ENCODE peak calls at places on chromosomes 7 and 10, in ten cellular contexts. One of them, this sample, is unnamed.

GRCh38 chr10:10902951-10903350 is 114.7 kb upstream of the CELF2 start:
- DNase-seq in type B pancreatic cell: no peak
- DNase-seq in AG04450: no peak
- DNase-seq in HFFc6: no peak
- DNase-seq in psoas muscle: no peak
- DNase-seq in CD8-positive, alpha-beta T cell: no peak
- DNase-seq in foreskin keratinocyte: no peak
- DNase-seq in gastrocnemius medialis: no peak
- DNase-seq in GM12864: no peak
- DNase-seq in omental fat pad: no peak
- DNase-seq in this sample: no peak

GRCh38 chr7:63521-64021 is 128.8 kb upstream of the FAM20C start:
- DNase-seq in type B pancreatic cell: no peak
- DNase-seq in AG04450: no peak
- DNase-seq in HFFc6: no peak
- DNase-seq in psoas muscle: no peak
- DNase-seq in CD8-positive, alpha-beta T cell: no peak
- DNase-seq in foreskin keratinocyte: no peak
- DNase-seq in gastrocnemius medialis: no peak
- DNase-seq in GM12864: no peak
- DNase-seq in omental fat pad: peak
- DNase-seq in this sample: no peak

GRCh38 chr7:67377939-67378862 is 381.6 kb downstream of the TYW1 start:
- DNase-seq in type B pancreatic cell: peak
- DNase-seq in AG04450: peak
- DNase-seq in HFFc6: peak
- DNase-seq in psoas muscle: peak
- DNase-seq in CD8-positive, alpha-beta T cell: peak
- DNase-seq in foreskin keratinocyte: no peak
- DNase-seq in gastrocnemius medialis: peak
- DNase-seq in GM12864: peak
- DNase-seq in omental fat pad: peak
- DNase-seq in this sample: peak

GRCh38 chr7:71237945-71238344 is 106.0 kb downstream of the GALNT17 start:
- DNase-seq in type B pancreatic cell: no peak
- DNase-seq in AG04450: no peak
- DNase-seq in HFFc6: no peak
- DNase-seq in psoas muscle: no peak
- DNase-seq in CD8-positive, alpha-beta T cell: no peak
- DNase-seq in foreskin keratinocyte: no peak
- DNase-seq in gastrocnemius medialis: no peak
- DNase-seq in GM12864: no peak
- DNase-seq in omental fat pad: no peak
- DNase-seq in this sample: no peak

GRCh38 chr10:112797221-112797620 is 152.8 kb upstream of the TCF7L2 start:
- DNase-seq in type B pancreatic cell: no peak
- DNase-seq in AG04450: no peak
- DNase-seq in HFFc6: no peak
- DNase-seq in psoas muscle: no peak
- DNase-seq in CD8-positive, alpha-beta T cell: no peak
- DNase-seq in foreskin keratinocyte: no peak
- DNase-seq in gastrocnemius medialis: no peak
- DNase-seq in GM12864: no peak
- DNase-seq in omental fat pad: no peak
- DNase-seq in this sample: no peak

GRCh38 chr7:28083998-28084985 is 96.3 kb downstream of the JAZF1 start:
- DNase-seq in type B pancreatic cell: no peak
- DNase-seq in AG04450: no peak
- DNase-seq in HFFc6: no peak
- DNase-seq in psoas muscle: no peak
- DNase-seq in CD8-positive, alpha-beta T cell: no peak
- DNase-seq in foreskin keratinocyte: no peak
- DNase-seq in gastrocnemius medialis: no peak
- DNase-seq in GM12864: no peak
- DNase-seq in omental fat pad: no peak
- DNase-seq in this sample: no peak

GRCh38 chr10:12287772-12288171 is 61.6 kb upstream of the CAMK1D start:
- DNase-seq in type B pancreatic cell: no peak
- DNase-seq in AG04450: no peak
- DNase-seq in HFFc6: no peak
- DNase-seq in psoas muscle: no peak
- DNase-seq in CD8-positive, alpha-beta T cell: no peak
- DNase-seq in foreskin keratinocyte: peak
- DNase-seq in gastrocnemius medialis: no peak
- DNase-seq in GM12864: no peak
- DNase-seq in omental fat pad: no peak
- DNase-seq in this sample: peak

GRCh38 chr10:68959695-68960524 is 3.9 kb downstream of the DDX21 start:
- DNase-seq in type B pancreatic cell: no peak
- DNase-seq in AG04450: no peak
- DNase-seq in HFFc6: no peak
- DNase-seq in psoas muscle: no peak
- DNase-seq in CD8-positive, alpha-beta T cell: no peak
- DNase-seq in foreskin keratinocyte: no peak
- DNase-seq in gastrocnemius medialis: no peak
- DNase-seq in GM12864: no peak
- DNase-seq in omental fat pad: no peak
- DNase-seq in this sample: no peak

GRCh38 chr7:155467846-155468821 is 10.2 kb downstream of the EN2 start:
- DNase-seq in type B pancreatic cell: no peak
- DNase-seq in AG04450: no peak
- DNase-seq in HFFc6: no peak
- DNase-seq in psoas muscle: no peak
- DNase-seq in CD8-positive, alpha-beta T cell: no peak
- DNase-seq in foreskin keratinocyte: no peak
- DNase-seq in gastrocnemius medialis: no peak
- DNase-seq in GM12864: no peak
- DNase-seq in omental fat pad: no peak
- DNase-seq in this sample: no peak

GRCh38 chr7:2626498-2627117 is 5.2 kb upstream of the TTYH3 start:
- DNase-seq in type B pancreatic cell: no peak
- DNase-seq in AG04450: no peak
- DNase-seq in HFFc6: peak
- DNase-seq in psoas muscle: no peak
- DNase-seq in CD8-positive, alpha-beta T cell: no peak
- DNase-seq in foreskin keratinocyte: no peak
- DNase-seq in gastrocnemius medialis: no peak
- DNase-seq in GM12864: no peak
- DNase-seq in omental fat pad: no peak
- DNase-seq in this sample: no peak

GRCh38 chr7:73992104-73992562 is 35.8 kb upstream of the ELN start:
- DNase-seq in type B pancreatic cell: no peak
- DNase-seq in AG04450: peak
- DNase-seq in HFFc6: peak
- DNase-seq in psoas muscle: peak
- DNase-seq in CD8-positive, alpha-beta T cell: no peak
- DNase-seq in foreskin keratinocyte: no peak
- DNase-seq in gastrocnemius medialis: no peak
- DNase-seq in GM12864: no peak
- DNase-seq in omental fat pad: no peak
- DNase-seq in this sample: no peak

GRCh38 chr7:108813247-108814014 is 243.8 kb downstream of the DNAJB9 start:
- DNase-seq in type B pancreatic cell: no peak
- DNase-seq in AG04450: no peak
- DNase-seq in HFFc6: no peak
- DNase-seq in psoas muscle: no peak
- DNase-seq in CD8-positive, alpha-beta T cell: no peak
- DNase-seq in foreskin keratinocyte: no peak
- DNase-seq in gastrocnemius medialis: no peak
- DNase-seq in GM12864: no peak
- DNase-seq in omental fat pad: no peak
- DNase-seq in this sample: no peak

GRCh38 chr10:17151716-17152115 is 22.1 kb upstream of the CUBN start:
- DNase-seq in type B pancreatic cell: no peak
- DNase-seq in AG04450: no peak
- DNase-seq in HFFc6: no peak
- DNase-seq in psoas muscle: no peak
- DNase-seq in CD8-positive, alpha-beta T cell: no peak
- DNase-seq in foreskin keratinocyte: no peak
- DNase-seq in gastrocnemius medialis: no peak
- DNase-seq in GM12864: no peak
- DNase-seq in omental fat pad: no peak
- DNase-seq in this sample: no peak

GRCh38 chr7:15845868-15846267 is 159.4 kb upstream of the MEOX2 start:
- DNase-seq in type B pancreatic cell: no peak
- DNase-seq in AG04450: no peak
- DNase-seq in HFFc6: no peak
- DNase-seq in psoas muscle: no peak
- DNase-seq in CD8-positive, alpha-beta T cell: no peak
- DNase-seq in foreskin keratinocyte: no peak
- DNase-seq in gastrocnemius medialis: no peak
- DNase-seq in GM12864: no peak
- DNase-seq in omental fat pad: no peak
- DNase-seq in this sample: no peak

GRCh38 chr10:5530846-5531557 is 6.2 kb downstream of the CALML3 start:
- DNase-seq in type B pancreatic cell: no peak
- DNase-seq in AG04450: no peak
- DNase-seq in HFFc6: no peak
- DNase-seq in psoas muscle: peak
- DNase-seq in CD8-positive, alpha-beta T cell: no peak
- DNase-seq in foreskin keratinocyte: no peak
- DNase-seq in gastrocnemius medialis: no peak
- DNase-seq in GM12864: no peak
- DNase-seq in omental fat pad: no peak
- DNase-seq in this sample: no peak

GRCh38 chr10:73899401-73899780 is 11.5 kb upstream of the PLAU start:
- DNase-seq in type B pancreatic cell: no peak
- DNase-seq in AG04450: peak
- DNase-seq in HFFc6: peak
- DNase-seq in psoas muscle: no peak
- DNase-seq in CD8-positive, alpha-beta T cell: no peak
- DNase-seq in foreskin keratinocyte: peak
- DNase-seq in gastrocnemius medialis: no peak
- DNase-seq in GM12864: no peak
- DNase-seq in omental fat pad: no peak
- DNase-seq in this sample: peak

GRCh38 chr7:48170506-48170905 is 752 bp upstream of the ABCA13 start:
- DNase-seq in type B pancreatic cell: no peak
- DNase-seq in AG04450: no peak
- DNase-seq in HFFc6: no peak
- DNase-seq in psoas muscle: no peak
- DNase-seq in CD8-positive, alpha-beta T cell: no peak
- DNase-seq in foreskin keratinocyte: no peak
- DNase-seq in gastrocnemius medialis: no peak
- DNase-seq in GM12864: no peak
- DNase-seq in omental fat pad: no peak
- DNase-seq in this sample: no peak
- TF ChIP-seq CTCF in type B pancreatic cell: no peak
- TF ChIP-seq CTCF in AG04450: no peak
- TF ChIP-seq CTCF in HFFc6: no peak
- TF ChIP-seq CTCF in psoas muscle: no peak
- TF ChIP-seq CTCF in CD8-positive, alpha-beta T cell: no peak
- TF ChIP-seq CTCF in foreskin keratinocyte: no peak
- TF ChIP-seq CTCF in gastrocnemius medialis: no peak
- TF ChIP-seq CTCF in GM12864: no peak
- TF ChIP-seq CTCF in omental fat pad: no peak
- TF ChIP-seq CTCF in this sample: no peak

GRCh38 chr7:135710417-135711138 is 17.4 kb downstream of the SLC13A4 start:
- DNase-seq in type B pancreatic cell: no peak
- DNase-seq in AG04450: no peak
- DNase-seq in HFFc6: no peak
- DNase-seq in psoas muscle: no peak
- DNase-seq in CD8-positive, alpha-beta T cell: no peak
- DNase-seq in foreskin keratinocyte: no peak
- DNase-seq in gastrocnemius medialis: no peak
- DNase-seq in GM12864: no peak
- DNase-seq in omental fat pad: no peak
- DNase-seq in this sample: no peak
- TF ChIP-seq CTCF in type B pancreatic cell: peak
- TF ChIP-seq CTCF in AG04450: peak
- TF ChIP-seq CTCF in HFFc6: peak
- TF ChIP-seq CTCF in psoas muscle: peak
- TF ChIP-seq CTCF in CD8-positive, alpha-beta T cell: peak
- TF ChIP-seq CTCF in foreskin keratinocyte: peak
- TF ChIP-seq CTCF in gastrocnemius medialis: no peak
- TF ChIP-seq CTCF in GM12864: peak
- TF ChIP-seq CTCF in omental fat pad: no peak
- TF ChIP-seq CTCF in this sample: peak

DNA sequence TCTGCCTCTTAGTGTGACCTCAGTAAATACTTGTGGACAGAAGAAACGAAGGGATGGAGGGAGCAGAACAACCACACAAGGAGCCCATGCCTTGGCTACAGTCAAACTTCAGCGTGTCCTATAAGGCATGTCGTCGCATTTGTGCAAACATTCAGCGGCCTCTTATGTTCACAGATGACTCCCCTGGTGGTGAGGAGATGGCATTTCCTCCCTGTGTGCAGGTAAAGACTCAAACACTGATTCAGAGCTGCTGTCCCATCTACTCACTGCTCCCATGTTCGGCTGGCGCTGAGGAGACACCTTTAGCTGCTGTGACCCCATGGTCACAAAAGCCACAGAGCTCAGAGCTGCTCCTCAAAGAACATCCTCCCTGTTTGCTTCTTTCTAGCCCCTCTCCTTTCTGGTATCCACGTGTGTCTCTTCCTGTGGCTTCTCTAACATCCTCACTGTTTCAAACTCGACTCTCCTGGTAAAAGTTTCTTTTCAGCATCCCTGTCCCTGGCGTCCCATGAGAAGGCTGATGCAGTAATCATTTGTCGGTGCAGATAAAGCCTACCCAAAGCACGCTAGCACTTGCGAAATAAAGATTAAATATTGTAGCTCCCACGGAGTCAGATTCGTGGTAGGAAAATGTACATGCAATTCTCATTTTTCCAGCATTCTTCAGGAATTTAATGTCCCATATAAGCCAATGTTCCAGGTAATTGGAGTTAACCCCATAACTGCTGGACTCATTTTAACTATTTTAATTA is 124.9 kb upstream of the NEBL start:
- DNase-seq in type B pancreatic cell: no peak
- DNase-seq in AG04450: no peak
- DNase-seq in HFFc6: no peak
- DNase-seq in psoas muscle: no peak
- DNase-seq in CD8-positive, alpha-beta T cell: no peak
- DNase-seq in foreskin keratinocyte: no peak
- DNase-seq in gastrocnemius medialis: no peak
- DNase-seq in GM12864: no peak
- DNase-seq in omental fat pad: no peak
- DNase-seq in this sample: no peak
- TF ChIP-seq CTCF in type B pancreatic cell: peak
- TF ChIP-seq CTCF in AG04450: no peak
- TF ChIP-seq CTCF in HFFc6: no peak
- TF ChIP-seq CTCF in psoas muscle: no peak
- TF ChIP-seq CTCF in CD8-positive, alpha-beta T cell: no peak
- TF ChIP-seq CTCF in foreskin keratinocyte: no peak
- TF ChIP-seq CTCF in gastrocnemius medialis: no peak
- TF ChIP-seq CTCF in GM12864: peak
- TF ChIP-seq CTCF in omental fat pad: no peak
- TF ChIP-seq CTCF in this sample: no peak

DNA sequence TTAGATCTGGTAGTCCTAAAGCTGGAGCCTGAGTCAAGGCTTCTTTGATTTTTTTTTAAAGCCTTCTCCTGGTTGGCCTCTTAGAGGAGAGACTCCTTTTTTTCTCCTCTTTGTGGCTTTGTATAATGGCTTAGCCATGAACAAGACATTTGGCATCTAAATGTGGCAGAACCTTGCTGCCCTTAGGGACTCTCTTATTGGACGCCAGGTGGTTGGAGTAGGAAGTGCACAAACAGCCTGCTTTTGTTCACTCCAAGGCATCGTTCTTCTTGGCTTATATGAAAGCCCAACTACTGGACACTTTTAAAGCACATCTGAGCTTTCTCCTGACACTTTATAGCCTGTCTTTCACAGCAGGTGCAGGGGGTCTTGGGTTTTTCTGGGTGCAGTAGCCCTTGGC is 25.0 kb downstream of the ZPBP start:
- DNase-seq in type B pancreatic cell: no peak
- DNase-seq in AG04450: no peak
- DNase-seq in HFFc6: no peak
- DNase-seq in psoas muscle: no peak
- DNase-seq in CD8-positive, alpha-beta T cell: no peak
- DNase-seq in foreskin keratinocyte: peak
- DNase-seq in gastrocnemius medialis: no peak
- DNase-seq in GM12864: no peak
- DNase-seq in omental fat pad: no peak
- DNase-seq in this sample: peak
- TF ChIP-seq CTCF in type B pancreatic cell: peak
- TF ChIP-seq CTCF in AG04450: no peak
- TF ChIP-seq CTCF in HFFc6: peak
- TF ChIP-seq CTCF in psoas muscle: peak
- TF ChIP-seq CTCF in CD8-positive, alpha-beta T cell: peak
- TF ChIP-seq CTCF in foreskin keratinocyte: peak
- TF ChIP-seq CTCF in gastrocnemius medialis: no peak
- TF ChIP-seq CTCF in GM12864: peak
- TF ChIP-seq CTCF in omental fat pad: no peak
- TF ChIP-seq CTCF in this sample: peak

This sample was measured in mammary epithelial cell.